ENCODE peak calls at places on chromosomes 13 and 19, in four cellular contexts. One of them, this sample, is unnamed.

GRCh38 chr13:99436013-99436412 is 65.3 kb upstream of the TM9SF2 start:
- DNase-seq in A549: no peak
- DNase-seq in cardiac muscle cell: no peak
- DNase-seq in GM20000: no peak
- DNase-seq in this sample: no peak

GRCh38 chr13:43984292-43984691 is 104.6 kb downstream of the LACC1 start:
- DNase-seq in cardiac muscle cell: no peak
- DNase-seq in GM20000: no peak
- DNase-seq in A549: no peak
- DNase-seq in this sample: no peak

GRCh38 chr19:49393871-49394270 is 5.8 kb downstream of the KASH5 start:
- DNase-seq in A549: no peak
- DNase-seq in GM20000: no peak
- DNase-seq in cardiac muscle cell: no peak
- DNase-seq in this sample: no peak

GRCh38 chr19:660793-661426 is 2.1 kb downstream of the RNF126 start:
- DNase-seq in GM20000: no peak
- DNase-seq in cardiac muscle cell: no peak
- DNase-seq in A549: no peak
- DNase-seq in this sample: no peak

GRCh38 chr19:5292453-5292842 is 48.2 kb downstream of the PTPRS start:
- DNase-seq in A549: no peak
- DNase-seq in GM20000: peak; percentile 63
- DNase-seq in cardiac muscle cell: no peak
- DNase-seq in this sample: peak; percentile 34

GRCh38 chr19:39248806-39249205 is at the start of gene IFNL4:
- DNase-seq in A549: no peak
- DNase-seq in GM20000: no peak
- DNase-seq in cardiac muscle cell: no peak
- DNase-seq in this sample: no peak

GRCh38 chr13:101579291-101579802 is 126.9 kb downstream of the ITGBL1 start:
- DNase-seq in GM20000: no peak
- DNase-seq in cardiac muscle cell: peak; percentile 18
- DNase-seq in A549: peak; percentile 53
- DNase-seq in this sample: no peak

GRCh38 chr19:17052439-17052838 is 22.8 kb downstream of the HAUS8 start:
- DNase-seq in A549: peak; percentile 42
- DNase-seq in GM20000: no peak
- DNase-seq in cardiac muscle cell: peak; percentile 60
- DNase-seq in this sample: peak; percentile 49

GRCh38 chr13:110646442-110647364 is 31.4 kb downstream of the NAXD start:
- DNase-seq in GM20000: no peak
- DNase-seq in cardiac muscle cell: no peak
- DNase-seq in A549: no peak
- DNase-seq in this sample: no peak

GRCh38 chr13:24511019-24511823 is 1.4 kb downstream of the PARP4 start:
- DNase-seq in A549: peak; percentile 68
- DNase-seq in GM20000: peak; percentile 73
- DNase-seq in cardiac muscle cell: no peak
- DNase-seq in this sample: peak; percentile 90

GRCh38 chr13:101452519-101453485 is at the start of gene ITGBL1:
- DNase-seq in A549: no peak
- DNase-seq in cardiac muscle cell: no peak
- DNase-seq in GM20000: no peak
- DNase-seq in this sample: peak; percentile 10

GRCh38 chr13:74026753-74027152 is 107.5 kb downstream of the KLF12 start:
- DNase-seq in cardiac muscle cell: peak; percentile 41
- DNase-seq in A549: no peak
- DNase-seq in GM20000: peak; percentile 41
- DNase-seq in this sample: peak; percentile 47

GRCh38 chr13:41130356-41130755 is 2.2 kb downstream of the KBTBD6 start:
- DNase-seq in A549: no peak
- DNase-seq in cardiac muscle cell: no peak
- DNase-seq in GM20000: no peak
- DNase-seq in this sample: no peak

GRCh38 chr19:38735257-38735686 is 9.0 kb downstream of the CAPN12 start:
- DNase-seq in cardiac muscle cell: peak; percentile 46
- DNase-seq in GM20000: peak; percentile 74
- DNase-seq in A549: peak; percentile 63
- DNase-seq in this sample: no peak

GRCh38 chr13:113954046-113954841 is 19.6 kb downstream of the C13orf46 start:
- DNase-seq in GM20000: no peak
- DNase-seq in A549: no peak
- DNase-seq in cardiac muscle cell: no peak
- DNase-seq in this sample: no peak

GRCh38 chr13:23159205-23159586 is 21.6 kb upstream of the SGCG start:
- DNase-seq in cardiac muscle cell: peak; percentile 66
- DNase-seq in A549: peak; percentile 42
- DNase-seq in GM20000: peak; percentile 58
- DNase-seq in this sample: peak; percentile 41

GRCh38 chr19:42198676-42199439 is 18.6 kb downstream of the DEDD2 start:
- DNase-seq in A549: no peak
- DNase-seq in cardiac muscle cell: no peak
- DNase-seq in GM20000: peak; percentile 87
- DNase-seq in this sample: no peak

GRCh38 chr19:4098493-4098892 is 25.4 kb downstream of the MAP2K2 start:
- DNase-seq in GM20000: no peak
- DNase-seq in cardiac muscle cell: no peak
- DNase-seq in A549: no peak
- DNase-seq in this sample: no peak

GRCh38 chr13:28411859-28412353 is 83.0 kb downstream of the FLT1 start:
- DNase-seq in cardiac muscle cell: no peak
- DNase-seq in GM20000: no peak
- DNase-seq in A549: no peak
- DNase-seq in this sample: no peak

GRCh38 chr13:29594710-29595379 is 643 bp downstream of the SLC7A1 start:
- DNase-seq in A549: peak; percentile 30
- DNase-seq in cardiac muscle cell: peak; percentile 68
- DNase-seq in GM20000: peak; percentile 83
- DNase-seq in this sample: peak; percentile 54